ENCODE peak calls at places on chromosome 11, in seven cellular contexts. O is RWPE1; N is ovary; D is NCI-H1092; G is CD8-positive, alpha-beta memory T cell; K is T-helper 1 cell; J is GDM1. W is an unnamed sample.

GRCh38 chr11:3896644-3897043 is 41.2 kb downstream of the STIM1 start:
- DNase-seq in O (no peak), N (no peak), D (no peak), G (no peak), K (no peak), J (no peak), W (no peak)

GRCh38 chr11:115990004-115990447 is 485.8 kb upstream of the CADM1 start:
- DNase-seq in O (no peak), N (no peak), D (no peak), G (no peak), K (no peak), J (no peak), W (no peak)

GRCh38 chr11:40328890-40329617 is 1130.4 kb downstream of the LRRC4C start:
- DNase-seq in O (peak; percentile 94), N (no peak), D (peak; percentile 11), G (no peak), K (no peak), J (no peak), W (no peak)

GRCh38 chr11:104033134-104033533 is 3.3 kb upstream of the DDI1 start:
- DNase-seq in O (peak; percentile 73), N (peak; percentile 58), D (no peak), G (no peak), K (no peak), J (no peak), W (no peak)

GRCh38 chr11:92972248-92972647 is 2.8 kb downstream of the MTNR1B start:
- DNase-seq in O (no peak), N (no peak), D (no peak), G (no peak), K (no peak), J (no peak), W (no peak)

GRCh38 chr11:70556884-70557741 is 158.8 kb downstream of the CTTN start:
- DNase-seq in O (no peak), N (no peak), D (no peak), G (no peak), K (no peak), J (no peak), W (peak; percentile 24)

GRCh38 chr11:64838600-64839334 is 5.7 kb downstream of the CDC42BPG start:
- DNase-seq in O (no peak), N (no peak), D (no peak), G (no peak), K (no peak), J (no peak), W (no peak)

GRCh38 chr11:77206264-77207018 is 78.4 kb downstream of the MYO7A start:
- DNase-seq in O (no peak), N (no peak), D (no peak), G (no peak), K (no peak), J (no peak), W (no peak)

GRCh38 chr11:65014146-65014960 is at the start of gene ARL2:
- DNase-seq in O (peak; percentile 77), N (no peak), D (no peak), G (no peak), K (no peak), J (no peak), W (peak; percentile 24)

GRCh38 chr11:128361451-128362020 is 225.8 kb downstream of the ETS1 start:
- DNase-seq in O (no peak), N (no peak), D (peak; percentile 57), G (no peak), K (no peak), J (no peak), W (no peak)

GRCh38 chr11:100932474-100933100 is 197.0 kb downstream of the PGR start:
- DNase-seq in O (peak; percentile 12), N (no peak), D (peak; percentile 3), G (no peak), K (no peak), J (no peak), W (no peak)

GRCh38 chr11:126359431-126360048 is 4.1 kb downstream of the ST3GAL4 start:
- DNase-seq in O (no peak), N (peak; percentile 95), D (peak; percentile 66), G (no peak), K (no peak), J (no peak), W (no peak)